ENCODE peak calls at places on chromosome 12, in six cellular contexts. One of them, this sample, is unnamed.

GRCh38 chr12:99386907-99387306 is 260.6 kb upstream of the GARIN6 start:
- DNase-seq in GM23338: peak; percentile 80
- DNase-seq in HCT116: peak; percentile 28
- DNase-seq in MM.1S: peak; percentile 47
- DNase-seq in GM23248: peak; percentile 60
- DNase-seq in SK-N-SH: peak; percentile 3
- DNase-seq in this sample: peak; percentile 65

GRCh38 chr12:80567391-80567790 is 123.4 kb downstream of the PTPRQ start:
- DNase-seq in GM23338: no peak
- DNase-seq in HCT116: no peak
- DNase-seq in MM.1S: no peak
- DNase-seq in GM23248: peak; percentile 49
- DNase-seq in SK-N-SH: no peak
- DNase-seq in this sample: no peak

GRCh38 chr12:14577344-14577743 is 9.7 kb upstream of the PLBD1 start:
- DNase-seq in GM23338: no peak
- DNase-seq in HCT116: no peak
- DNase-seq in MM.1S: no peak
- DNase-seq in GM23248: peak; percentile 13
- DNase-seq in SK-N-SH: no peak
- DNase-seq in this sample: no peak

GRCh38 chr12:41739066-41739465 is 405.6 kb downstream of the GXYLT1 start:
- DNase-seq in GM23338: no peak
- DNase-seq in HCT116: no peak
- DNase-seq in MM.1S: no peak
- DNase-seq in GM23248: no peak
- DNase-seq in SK-N-SH: no peak
- DNase-seq in this sample: no peak

GRCh38 chr12:118830251-118830650 is 151.1 kb upstream of the SRRM4 start:
- DNase-seq in GM23338: no peak
- DNase-seq in HCT116: no peak
- DNase-seq in MM.1S: no peak
- DNase-seq in GM23248: no peak
- DNase-seq in SK-N-SH: no peak
- DNase-seq in this sample: no peak

GRCh38 chr12:70507442-70507841 is 129.8 kb downstream of the PTPRB start:
- DNase-seq in GM23338: peak; percentile 55
- DNase-seq in HCT116: no peak
- DNase-seq in MM.1S: no peak
- DNase-seq in GM23248: no peak
- DNase-seq in SK-N-SH: no peak
- DNase-seq in this sample: no peak

GRCh38 chr12:42961395-42961794 is 371.8 kb upstream of the PRICKLE1 start:
- DNase-seq in GM23338: peak; percentile 56
- DNase-seq in HCT116: peak; percentile 85
- DNase-seq in MM.1S: no peak
- DNase-seq in GM23248: peak; percentile 55
- DNase-seq in SK-N-SH: no peak
- DNase-seq in this sample: no peak

GRCh38 chr12:3224530-3224903 is 147.3 kb downstream of the TSPAN9 start:
- DNase-seq in GM23338: no peak
- DNase-seq in HCT116: no peak
- DNase-seq in MM.1S: no peak
- DNase-seq in GM23248: no peak
- DNase-seq in SK-N-SH: peak; percentile 69
- DNase-seq in this sample: no peak

GRCh38 chr12:67096533-67097318 is 172.4 kb upstream of the CAND1 start:
- DNase-seq in GM23338: no peak
- DNase-seq in HCT116: no peak
- DNase-seq in MM.1S: no peak
- DNase-seq in GM23248: peak; percentile 52
- DNase-seq in SK-N-SH: no peak
- DNase-seq in this sample: no peak

GRCh38 chr12:53201170-53201541 is 5.9 kb downstream of the ITGB7 start:
- DNase-seq in GM23338: no peak
- DNase-seq in HCT116: no peak
- DNase-seq in MM.1S: no peak
- DNase-seq in GM23248: no peak
- DNase-seq in SK-N-SH: no peak
- DNase-seq in this sample: no peak

GRCh38 chr12:94429633-94430032 is 30.0 kb downstream of the CEP83 start:
- DNase-seq in GM23338: peak; percentile 44
- DNase-seq in HCT116: no peak
- DNase-seq in MM.1S: peak; percentile 29
- DNase-seq in GM23248: no peak
- DNase-seq in SK-N-SH: no peak
- DNase-seq in this sample: no peak

GRCh38 chr12:132454949-132455418 is 35.0 kb upstream of the FBRSL1 start:
- DNase-seq in GM23338: no peak
- DNase-seq in HCT116: no peak
- DNase-seq in MM.1S: no peak
- DNase-seq in GM23248: no peak
- DNase-seq in SK-N-SH: no peak
- DNase-seq in this sample: no peak

DNA sequence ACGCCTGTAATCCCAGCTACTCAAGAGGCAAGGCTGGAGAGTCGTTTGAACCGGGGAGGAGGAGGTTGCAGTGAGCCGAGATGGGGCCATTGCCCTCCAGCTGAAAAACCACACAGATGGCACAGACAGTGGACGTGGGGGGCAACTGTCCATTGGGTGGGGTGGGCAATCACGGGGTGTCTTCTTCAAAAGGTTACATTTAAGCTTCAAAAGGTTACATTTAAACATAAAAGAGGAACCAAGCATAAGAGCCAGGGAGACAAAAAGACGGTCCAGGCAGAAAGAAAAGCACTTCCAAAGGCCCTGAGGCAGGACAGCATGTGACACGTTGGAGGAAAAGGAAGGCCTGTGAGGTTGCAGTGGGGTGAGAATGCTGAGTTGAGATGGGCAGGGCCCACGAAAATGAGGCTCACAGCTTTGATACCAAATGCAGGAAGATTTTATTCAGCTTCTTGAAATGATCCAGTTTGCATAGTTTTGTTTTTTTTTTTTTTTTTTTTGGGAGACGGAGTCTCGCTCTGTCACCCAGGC is 10.7 kb downstream of the SCARB1 start:
- DNase-seq in GM23338: no peak
- DNase-seq in HCT116: no peak
- DNase-seq in MM.1S: no peak
- DNase-seq in GM23248: no peak
- DNase-seq in SK-N-SH: no peak
- DNase-seq in this sample: no peak
- H3K79me2 ChIP-seq in GM23338: peaks cover 68% of the 10 kb centered on the region
- H3K79me2 ChIP-seq in HCT116: peaks cover 74% of the 10 kb centered on the region
- H3K79me2 ChIP-seq in MM.1S: peaks cover 3% of the 10 kb centered on the region
- H3K79me2 ChIP-seq in GM23248: no peaks in the 10 kb centered on the region
- H3K79me2 ChIP-seq in SK-N-SH: no peaks in the 10 kb centered on the region
- H3K79me2 ChIP-seq in this sample: no peaks in the 10 kb centered on the region

GRCh38 chr12:62469704-62470103 is 3.1 kb downstream of the MON2 start:
- DNase-seq in GM23338: no peak
- DNase-seq in HCT116: no peak
- DNase-seq in MM.1S: no peak
- DNase-seq in GM23248: no peak
- DNase-seq in SK-N-SH: no peak
- DNase-seq in this sample: no peak
- TF ChIP-seq EZH2phosphoT487 in GM23338: no peak
- TF ChIP-seq EZH2phosphoT487 in HCT116: no peak
- TF ChIP-seq EZH2phosphoT487 in MM.1S: no peak
- TF ChIP-seq EZH2phosphoT487 in GM23248: no peak
- TF ChIP-seq EZH2phosphoT487 in SK-N-SH: no peak
- TF ChIP-seq EZH2phosphoT487 in this sample: no peak

DNA sequence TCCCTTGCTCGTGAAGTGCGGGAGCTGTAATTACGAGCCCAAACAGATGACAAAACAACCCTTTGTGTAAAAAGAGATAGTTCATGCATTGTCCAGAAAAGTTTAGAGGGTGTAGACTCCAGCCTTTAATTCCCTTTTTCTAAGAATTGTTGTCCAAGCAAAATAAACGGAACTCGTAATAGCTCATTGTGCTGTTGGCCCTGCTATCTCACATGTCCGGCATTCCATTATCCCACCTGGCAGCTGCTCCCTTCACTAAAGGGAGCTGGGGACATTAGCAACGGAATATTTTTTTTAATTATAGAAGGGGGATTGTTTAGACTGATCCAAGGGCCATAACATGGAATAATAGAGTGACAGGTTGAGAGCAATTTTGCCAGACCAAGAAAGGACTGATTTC is 277.5 kb upstream of the TBX3 start:
- DNase-seq in GM23338: no peak
- DNase-seq in HCT116: no peak
- DNase-seq in MM.1S: no peak
- DNase-seq in GM23248: no peak
- DNase-seq in SK-N-SH: no peak
- DNase-seq in this sample: no peak
- H3K79me2 ChIP-seq in GM23338: no peaks in the 10 kb centered on the region
- H3K79me2 ChIP-seq in HCT116: no peaks in the 10 kb centered on the region
- H3K79me2 ChIP-seq in MM.1S: no peaks in the 10 kb centered on the region
- H3K79me2 ChIP-seq in GM23248: no peaks in the 10 kb centered on the region
- H3K79me2 ChIP-seq in SK-N-SH: no peaks in the 10 kb centered on the region
- H3K79me2 ChIP-seq in this sample: no peaks in the 10 kb centered on the region

GRCh38 chr12:579450-580110 is 83.7 kb downstream of the NINJ2 start:
- DNase-seq in GM23338: no peak
- DNase-seq in HCT116: no peak
- DNase-seq in MM.1S: no peak
- DNase-seq in GM23248: no peak
- DNase-seq in SK-N-SH: no peak
- DNase-seq in this sample: peak; percentile 58

GRCh38 chr12:581321-581720 is 81.9 kb downstream of the NINJ2 start:
- DNase-seq in GM23338: no peak
- DNase-seq in HCT116: no peak
- DNase-seq in MM.1S: no peak
- DNase-seq in GM23248: no peak
- DNase-seq in SK-N-SH: no peak
- DNase-seq in this sample: no peak

GRCh38 chr12:576613-577110 is 86.6 kb downstream of the NINJ2 start:
- DNase-seq in GM23338: no peak
- DNase-seq in HCT116: no peak
- DNase-seq in MM.1S: no peak
- DNase-seq in GM23248: no peak
- DNase-seq in SK-N-SH: no peak
- DNase-seq in this sample: no peak

GRCh38 chr12:580813-581212 is 82.4 kb downstream of the NINJ2 start:
- DNase-seq in GM23338: no peak
- DNase-seq in HCT116: no peak
- DNase-seq in MM.1S: no peak
- DNase-seq in GM23248: no peak
- DNase-seq in SK-N-SH: no peak
- DNase-seq in this sample: no peak

GRCh38 chr12:578743-579449 is 84.3 kb downstream of the NINJ2 start:
- DNase-seq in GM23338: no peak
- DNase-seq in HCT116: no peak
- DNase-seq in MM.1S: no peak
- DNase-seq in GM23248: no peak
- DNase-seq in SK-N-SH: no peak
- DNase-seq in this sample: no peak
- TF ChIP-seq EZH2phosphoT487 in GM23338: no peak
- TF ChIP-seq EZH2phosphoT487 in HCT116: no peak
- TF ChIP-seq EZH2phosphoT487 in MM.1S: no peak
- TF ChIP-seq EZH2phosphoT487 in GM23248: no peak
- TF ChIP-seq EZH2phosphoT487 in SK-N-SH: no peak
- TF ChIP-seq EZH2phosphoT487 in this sample: no peak